ENCODE peak calls at places on chromosomes 16 and 17, in seven cellular contexts. One of them, this sample, is unnamed.
A peak's percentile ranks its signal among the peaks of the same experiment; 100 is the strongest.

GRCh38 chr16:30488764-30489595 is 16.4 kb downstream of the ITGAL start:
- DNase-seq in NCI-H460: no peak
- DNase-seq in mesendoderm: peak; percentile 46
- DNase-seq in stimulated activated CD4-positive, alpha-beta T cell treated with anti-CD3 and anti-CD28 coated beads, Interleukin-15, amount 100 ng/mL, for 48 hours: no peak
- DNase-seq in fibroblast of the aortic adventitia: no peak
- DNase-seq in neural crest cell: no peak
- DNase-seq in activated T-helper 1 cell treated with anti-CD3 and anti-CD28 coated beads, Interleukin-2, amount 50 U/mL, for 16 hours: no peak
- DNase-seq in this sample: no peak

GRCh38 chr17:2982854-2983636 is 80.4 kb downstream of the OR1D5 start:
- DNase-seq in stimulated activated CD4-positive, alpha-beta T cell treated with anti-CD3 and anti-CD28 coated beads, Interleukin-15, amount 100 ng/mL, for 48 hours: no peak
- DNase-seq in mesendoderm: no peak
- DNase-seq in fibroblast of the aortic adventitia: peak; percentile 87
- DNase-seq in NCI-H460: peak; percentile 36
- DNase-seq in neural crest cell: no peak
- DNase-seq in activated T-helper 1 cell treated with anti-CD3 and anti-CD28 coated beads, Interleukin-2, amount 50 U/mL, for 16 hours: no peak
- DNase-seq in this sample: peak; percentile 85

GRCh38 chr16:65722429-65722828 is 600.6 kb upstream of the CDH11 start:
- DNase-seq in fibroblast of the aortic adventitia: no peak
- DNase-seq in mesendoderm: peak; percentile 16
- DNase-seq in activated T-helper 1 cell treated with anti-CD3 and anti-CD28 coated beads, Interleukin-2, amount 50 U/mL, for 16 hours: no peak
- DNase-seq in NCI-H460: no peak
- DNase-seq in neural crest cell: no peak
- DNase-seq in stimulated activated CD4-positive, alpha-beta T cell treated with anti-CD3 and anti-CD28 coated beads, Interleukin-15, amount 100 ng/mL, for 48 hours: no peak
- DNase-seq in this sample: no peak

GRCh38 chr17:39618956-39619785 is 7.6 kb upstream of the PPP1R1B start:
- DNase-seq in mesendoderm: no peak
- DNase-seq in NCI-H460: no peak
- DNase-seq in neural crest cell: no peak
- DNase-seq in activated T-helper 1 cell treated with anti-CD3 and anti-CD28 coated beads, Interleukin-2, amount 50 U/mL, for 16 hours: no peak
- DNase-seq in fibroblast of the aortic adventitia: no peak
- DNase-seq in stimulated activated CD4-positive, alpha-beta T cell treated with anti-CD3 and anti-CD28 coated beads, Interleukin-15, amount 100 ng/mL, for 48 hours: no peak
- DNase-seq in this sample: peak; percentile 58

GRCh38 chr16:74596586-74596985 is 10.3 kb downstream of the GLG1 start:
- DNase-seq in neural crest cell: no peak
- DNase-seq in mesendoderm: no peak
- DNase-seq in activated T-helper 1 cell treated with anti-CD3 and anti-CD28 coated beads, Interleukin-2, amount 50 U/mL, for 16 hours: no peak
- DNase-seq in NCI-H460: no peak
- DNase-seq in fibroblast of the aortic adventitia: no peak
- DNase-seq in stimulated activated CD4-positive, alpha-beta T cell treated with anti-CD3 and anti-CD28 coated beads, Interleukin-15, amount 100 ng/mL, for 48 hours: no peak
- DNase-seq in this sample: no peak

GRCh38 chr17:13996758-13997157 is 72.5 kb upstream of the COX10 start:
- DNase-seq in neural crest cell: no peak
- DNase-seq in NCI-H460: no peak
- DNase-seq in mesendoderm: no peak
- DNase-seq in activated T-helper 1 cell treated with anti-CD3 and anti-CD28 coated beads, Interleukin-2, amount 50 U/mL, for 16 hours: no peak
- DNase-seq in stimulated activated CD4-positive, alpha-beta T cell treated with anti-CD3 and anti-CD28 coated beads, Interleukin-15, amount 100 ng/mL, for 48 hours: no peak
- DNase-seq in fibroblast of the aortic adventitia: no peak
- DNase-seq in this sample: no peak

GRCh38 chr17:75826561-75827290 is 17.5 kb downstream of the UNC13D start:
- DNase-seq in activated T-helper 1 cell treated with anti-CD3 and anti-CD28 coated beads, Interleukin-2, amount 50 U/mL, for 16 hours: no peak
- DNase-seq in stimulated activated CD4-positive, alpha-beta T cell treated with anti-CD3 and anti-CD28 coated beads, Interleukin-15, amount 100 ng/mL, for 48 hours: no peak
- DNase-seq in neural crest cell: no peak
- DNase-seq in NCI-H460: no peak
- DNase-seq in fibroblast of the aortic adventitia: no peak
- DNase-seq in mesendoderm: peak; percentile 40
- DNase-seq in this sample: no peak

GRCh38 chr16:77332792-77333191 is 102.0 kb downstream of the ADAMTS18 start:
- DNase-seq in activated T-helper 1 cell treated with anti-CD3 and anti-CD28 coated beads, Interleukin-2, amount 50 U/mL, for 16 hours: no peak
- DNase-seq in NCI-H460: no peak
- DNase-seq in stimulated activated CD4-positive, alpha-beta T cell treated with anti-CD3 and anti-CD28 coated beads, Interleukin-15, amount 100 ng/mL, for 48 hours: no peak
- DNase-seq in mesendoderm: no peak
- DNase-seq in fibroblast of the aortic adventitia: no peak
- DNase-seq in neural crest cell: no peak
- DNase-seq in this sample: no peak

GRCh38 chr16:22264786-22265185 is 32.4 kb upstream of the POLR3E start:
- DNase-seq in mesendoderm: no peak
- DNase-seq in activated T-helper 1 cell treated with anti-CD3 and anti-CD28 coated beads, Interleukin-2, amount 50 U/mL, for 16 hours: no peak
- DNase-seq in neural crest cell: no peak
- DNase-seq in stimulated activated CD4-positive, alpha-beta T cell treated with anti-CD3 and anti-CD28 coated beads, Interleukin-15, amount 100 ng/mL, for 48 hours: no peak
- DNase-seq in fibroblast of the aortic adventitia: no peak
- DNase-seq in NCI-H460: no peak
- DNase-seq in this sample: no peak

GRCh38 chr16:30077656-30078055 is 1.9 kb downstream of the PPP4C start:
- DNase-seq in activated T-helper 1 cell treated with anti-CD3 and anti-CD28 coated beads, Interleukin-2, amount 50 U/mL, for 16 hours: no peak
- DNase-seq in neural crest cell: no peak
- DNase-seq in fibroblast of the aortic adventitia: peak; percentile 43
- DNase-seq in NCI-H460: no peak
- DNase-seq in mesendoderm: no peak
- DNase-seq in stimulated activated CD4-positive, alpha-beta T cell treated with anti-CD3 and anti-CD28 coated beads, Interleukin-15, amount 100 ng/mL, for 48 hours: no peak
- DNase-seq in this sample: no peak

GRCh38 chr17:37065486-37066321 is 117.0 kb downstream of the AATF start:
- DNase-seq in activated T-helper 1 cell treated with anti-CD3 and anti-CD28 coated beads, Interleukin-2, amount 50 U/mL, for 16 hours: no peak
- DNase-seq in fibroblast of the aortic adventitia: no peak
- DNase-seq in stimulated activated CD4-positive, alpha-beta T cell treated with anti-CD3 and anti-CD28 coated beads, Interleukin-15, amount 100 ng/mL, for 48 hours: no peak
- DNase-seq in mesendoderm: no peak
- DNase-seq in neural crest cell: no peak
- DNase-seq in NCI-H460: no peak
- DNase-seq in this sample: no peak

GRCh38 chr16:53949716-53950410 is 245.9 kb downstream of the FTO start:
- DNase-seq in neural crest cell: no peak
- DNase-seq in activated T-helper 1 cell treated with anti-CD3 and anti-CD28 coated beads, Interleukin-2, amount 50 U/mL, for 16 hours: no peak
- DNase-seq in NCI-H460: no peak
- DNase-seq in mesendoderm: no peak
- DNase-seq in stimulated activated CD4-positive, alpha-beta T cell treated with anti-CD3 and anti-CD28 coated beads, Interleukin-15, amount 100 ng/mL, for 48 hours: no peak
- DNase-seq in fibroblast of the aortic adventitia: no peak
- DNase-seq in this sample: no peak

This sample was measured in Right ventricle myocardium inferior.